ENCODE peak calls at places on chromosomes 7 and 10, in five cellular contexts. K is activated CD4-positive, CD25-positive, alpha-beta regulatory T cell; X is smooth muscle cell of the brain vasculature; N is NCI-H345; V is activated T-cell treated with anti-CD3 and anti-CD28 coated beads for 24 hours. A is an unnamed sample.

GRCh38 chr7:93632371-93632770 is 57.8 kb upstream of the CALCR start:
- DNase-seq in V (no peak), N (no peak), X (no peak), K (no peak), A (no peak)

GRCh38 chr10:111076191-111076681 is 593 bp upstream of the ADRA2A start:
- DNase-seq in X (peak), V (peak), K (peak), N (peak), A (peak)

GRCh38 chr7:98400538-98401427 is at the start of gene BAIAP2L1:
- DNase-seq in V (peak), X (no peak), N (peak), K (peak), A (peak)

GRCh38 chr7:114084381-114085312 is 165.8 kb upstream of the PPP1R3A start:
- DNase-seq in K (no peak), V (no peak), N (peak), X (no peak), A (peak)

GRCh38 chr7:15011289-15011688 is 108.7 kb upstream of the DGKB start:
- DNase-seq in V (no peak), X (no peak), N (no peak), K (no peak), A (no peak)

GRCh38 chr7:7695418-7695817 is 23.0 kb downstream of the RPA3 start:
- DNase-seq in K (no peak), N (no peak), X (no peak), V (no peak), A (no peak)

GRCh38 chr10:79161557-79161956 is 92.8 kb downstream of the ZMIZ1 start:
- DNase-seq in K (no peak), N (no peak), X (no peak), V (no peak), A (no peak)

GRCh38 chr10:32244421-32245207 is 102.3 kb downstream of the EPC1 start:
- DNase-seq in V (peak), K (no peak), N (no peak), X (no peak), A (no peak)

GRCh38 chr7:90271753-90272152 is 26.8 kb downstream of the CFAP69 start:
- DNase-seq in K (no peak), V (no peak), N (no peak), X (no peak), A (no peak)

GRCh38 chr10:69715156-69715898 is 85.3 kb downstream of the FAM241B start:
- DNase-seq in N (no peak), K (no peak), V (no peak), X (peak), A (no peak)

GRCh38 chr7:134505856-134506255 is 21.5 kb upstream of the AKR1B10 start:
- DNase-seq in N (no peak), V (no peak), X (no peak), K (no peak), A (no peak)

GRCh38 chr10:14554843-14555205 is 219.9 kb downstream of the FAM107B start:
- DNase-seq in N (no peak), V (no peak), X (no peak), K (no peak), A (no peak)

GRCh38 chr7:4700577-4701235 is 18.6 kb downstream of the FOXK1 start:
- DNase-seq in X (no peak), N (no peak), V (no peak), K (no peak), A (no peak)

GRCh38 chr10:84288151-84288550 is 40.2 kb upstream of the CCSER2 start:
- DNase-seq in K (no peak), V (no peak), X (no peak), N (no peak), A (no peak)

GRCh38 chr10:43971981-43972380 is 323.3 kb upstream of the ZNF32 start:
- DNase-seq in N (no peak), K (no peak), X (no peak), V (no peak), A (no peak)

GRCh38 chr7:81846398-81846797 is 76.6 kb upstream of the HGF start:
- DNase-seq in V (no peak), X (no peak), N (no peak), K (no peak), A (no peak)

GRCh38 chr10:79292789-79293746 is 54.2 kb upstream of the PPIF start:
- DNase-seq in X (no peak), K (no peak), N (no peak), V (peak), A (no peak)

GRCh38 chr7:36742911-36743775 is 18.8 kb upstream of the AOAH start:
- DNase-seq in K (no peak), X (no peak), V (no peak), N (no peak), A (no peak)

GRCh38 chr7:37786741-37787569 is 61.4 kb upstream of the NME8 start:
- DNase-seq in N (no peak), V (no peak), K (no peak), X (no peak), A (no peak)

GRCh38 chr10:15672469-15672868 is 47.3 kb downstream of the ITGA8 start:
- DNase-seq in N (no peak), V (no peak), X (no peak), K (no peak), A (no peak)

GRCh38 chr10:95564291-95564690 is 3.1 kb upstream of the SORBS1 start:
- DNase-seq in V (no peak), N (no peak), K (no peak), X (no peak), A (no peak)

GRCh38 chr7:81299711-81300110 is 380.9 kb upstream of the SEMA3C start:
- DNase-seq in X (no peak), N (no peak), K (no peak), V (no peak), A (no peak)

GRCh38 chr10:91636892-91637291 is 4.0 kb upstream of the PPP1R3C start:
- DNase-seq in N (no peak), K (no peak), V (no peak), X (no peak), A (no peak)

GRCh38 chr10:77877461-77878344 is 48.9 kb downstream of the DLG5 start:
- DNase-seq in V (peak), K (no peak), X (peak), N (peak), A (peak)

GRCh38 chr7:79290398-79290797 is 163.1 kb downstream of the MAGI2 start:
- DNase-seq in K (no peak), X (no peak), N (no peak), V (no peak), A (no peak)

GRCh38 chr10:119466655-119467054 is 75.9 kb downstream of the RGS10 start:
- DNase-seq in K (no peak), X (no peak), N (no peak), V (no peak), A (no peak)

GRCh38 chr10:102578782-102579181 is 65.5 kb upstream of the TRIM8 start:
- DNase-seq in N (no peak), V (no peak), X (no peak), K (no peak), A (peak)

GRCh38 chr10:73803680-73804286 is 7.6 kb downstream of the NDST2 start:
- DNase-seq in V (no peak), X (no peak), N (no peak), K (no peak), A (no peak)

GRCh38 chr10:5999440-6000165 is 22.3 kb upstream of the IL15RA start:
- DNase-seq in N (peak), K (no peak), V (no peak), X (no peak), A (no peak)

GRCh38 chr10:122310311-122311050 is 39.4 kb downstream of the BTBD16 start:
- DNase-seq in V (no peak), K (no peak), X (peak), N (no peak), A (no peak)

GRCh38 chr7:157519798-157520244 is 183.0 kb downstream of the DNAJB6 start:
- DNase-seq in V (no peak), K (no peak), X (no peak), N (no peak), A (no peak)

GRCh38 chr7:80923211-80923612 is 4.4 kb upstream of the SEMA3C start:
- DNase-seq in N (peak), V (no peak), X (no peak), K (no peak), A (peak)

GRCh38 chr10:108445746-108446145 is 1281.2 kb upstream of the SORCS1 start:
- DNase-seq in X (no peak), V (no peak), K (no peak), N (no peak), A (no peak)

GRCh38 chr7:97499204-97499603 is 232.7 kb upstream of the TAC1 start:
- DNase-seq in V (no peak), K (no peak), N (peak), X (no peak), A (peak)

GRCh38 chr7:30846378-30846777 is 65.3 kb upstream of the AQP1 start:
- DNase-seq in V (no peak), K (no peak), N (no peak), X (no peak), A (peak)

GRCh38 chr10:70940834-70941568 is 52.6 kb upstream of the PCBD1 start:
- DNase-seq in X (no peak), V (no peak), K (no peak), N (peak), A (no peak)

GRCh38 chr7:3821473-3821872 is 520.4 kb downstream of the SDK1 start:
- DNase-seq in K (no peak), X (no peak), N (no peak), V (no peak), A (no peak)

GRCh38 chr7:69656890-69657289 is 58.6 kb downstream of the AUTS2 start:
- DNase-seq in K (no peak), X (no peak), V (no peak), N (no peak), A (no peak)